ENCODE peak calls at places on chromosomes 5 and 9, in nine cellular contexts. M, P, Q, I, H, B, O, W and S are unnamed samples.

GRCh38 chr9:33125441-33125840 is 41.7 kb downstream of the B4GALT1 start:
- DNase-seq in B (no peak), I (no peak), P (no peak), O (no peak), Q (no peak), M (no peak), W (no peak), H (no peak), S (no peak)

GRCh38 chr5:39521945-39522590 is 97.3 kb upstream of the DAB2 start:
- DNase-seq in B (no peak), W (no peak), Q (no peak), H (no peak), O (no peak), P (no peak), M (no peak), I (no peak), S (no peak)

GRCh38 chr5:78547731-78548189 is 100.8 kb downstream of the LHFPL2 start:
- DNase-seq in P (no peak), I (no peak), O (no peak), B (peak), H (peak), Q (peak), W (peak), M (no peak), S (no peak)

GRCh38 chr5:94968507-94969095 is 316.3 kb downstream of the MCTP1 start:
- DNase-seq in W (peak), Q (no peak), H (peak), M (peak), P (no peak), O (peak), B (no peak), I (no peak), S (no peak)

GRCh38 chr9:20784196-20784595 is 100.1 kb downstream of the FOCAD start:
- DNase-seq in H (no peak), O (no peak), I (no peak), B (no peak), M (no peak), P (no peak), W (no peak), Q (no peak), S (no peak)

GRCh38 chr5:43315262-43315661 is 2.0 kb upstream of the HMGCS1 start:
- DNase-seq in Q (no peak), I (no peak), O (no peak), H (peak), M (no peak), P (peak), W (no peak), B (no peak), S (no peak)

GRCh38 chr5:52517667-52518066 is 270.0 kb upstream of the ITGA1 start:
- DNase-seq in H (no peak), W (no peak), M (no peak), B (no peak), Q (no peak), O (no peak), I (no peak), P (no peak), S (no peak)

GRCh38 chr5:86605881-86606280 is 11.9 kb upstream of the COX7C start:
- DNase-seq in Q (no peak), H (no peak), M (no peak), W (no peak), P (no peak), I (no peak), O (no peak), B (no peak), S (no peak)

GRCh38 chr5:150001660-150002493 is 1.3 kb downstream of the HMGXB3 start:
- DNase-seq in P (peak), B (no peak), O (peak), Q (peak), W (peak), I (peak), H (peak), M (peak), S (peak)

GRCh38 chr9:70324963-70325362 is 66.2 kb downstream of the SMC5 start:
- DNase-seq in W (no peak), H (peak), Q (no peak), I (no peak), B (no peak), O (no peak), M (no peak), P (no peak), S (no peak)

GRCh38 chr5:107170620-107171019 is 500.1 kb downstream of the EFNA5 start:
- DNase-seq in H (no peak), P (no peak), Q (no peak), M (no peak), W (no peak), O (no peak), I (no peak), B (no peak), S (no peak)

GRCh38 chr9:33320568-33321261 is 30.4 kb downstream of the NFX1 start:
- DNase-seq in Q (no peak), H (peak), P (no peak), M (no peak), I (no peak), O (no peak), B (no peak), W (no peak), S (no peak)

GRCh38 chr9:129580211-129580915 is 40.5 kb downstream of the C9orf50 start:
- DNase-seq in M (no peak), Q (no peak), B (no peak), W (no peak), O (no peak), P (peak), H (no peak), I (no peak), S (no peak)

GRCh38 chr5:138654281-138654867 is 79.2 kb upstream of the HSPA9 start:
- DNase-seq in P (peak), M (no peak), H (peak), O (peak), Q (no peak), W (no peak), B (no peak), I (peak), S (no peak)

GRCh38 chr5:6202615-6203365 is 175.6 kb downstream of the MED10 start:
- DNase-seq in O (no peak), W (peak), B (no peak), I (no peak), H (peak), Q (no peak), P (no peak), M (no peak), S (no peak)

GRCh38 chr5:31688515-31689092 is 49.7 kb downstream of the PDZD2 start:
- DNase-seq in B (no peak), I (no peak), M (no peak), W (no peak), O (no peak), P (no peak), Q (no peak), H (no peak), S (no peak)

GRCh38 chr9:281753-282645 is 67.3 kb downstream of the DOCK8 start:
- DNase-seq in M (no peak), Q (no peak), B (no peak), I (no peak), H (no peak), W (no peak), P (no peak), O (no peak), S (no peak)

GRCh38 chr5:64451551-64451950 is 54.3 kb upstream of the RGS7BP start:
- DNase-seq in B (no peak), W (peak), P (no peak), O (no peak), M (no peak), Q (no peak), I (no peak), H (no peak), S (no peak)

GRCh38 chr5:142783601-142784291 is 13.6 kb downstream of the ARHGAP26 start:
- DNase-seq in B (peak), I (no peak), O (no peak), H (peak), Q (peak), P (peak), M (no peak), W (peak), S (no peak)

GRCh38 chr5:25160851-25161348 is 516.1 kb upstream of the CDH10 start:
- DNase-seq in P (no peak), Q (no peak), B (no peak), H (no peak), I (no peak), M (no peak), W (no peak), O (no peak), S (no peak)